ENCODE peak calls at places on chromosomes 16 and 17, in five cellular contexts. R is neural crest cell, Z is ascending aorta, Y is activated B cell treated with CpG ODN at 0.5 μM for 24 hours, L is Calu3. V is an unnamed sample.

GRCh38 chr17:63798572-63799113 is 24.7 kb downstream of the DDX42 start:
- DNase-seq in R (no peak), Z (no peak), Y (no peak), L (no peak), V (no peak)

GRCh38 chr17:40309031-40309937 is at the start of gene RARA:
- DNase-seq in R (peak; percentile 50), Z (no peak), Y (no peak), L (peak; percentile 90), V (peak; percentile 69)

GRCh38 chr17:64315032-64315490 is 52.0 kb upstream of the TEX2 start:
- DNase-seq in R (no peak), Z (peak; percentile 51), Y (no peak), L (no peak), V (no peak)

GRCh38 chr17:45092932-45093430 is 31.9 kb downstream of the NMT1 start:
- DNase-seq in R (no peak), Z (peak; percentile 81), Y (no peak), L (peak; percentile 85), V (no peak)

GRCh38 chr17:56949595-56949994 is 11.3 kb downstream of the COIL start:
- DNase-seq in R (no peak), Z (no peak), Y (no peak), L (no peak), V (no peak)

GRCh38 chr17:31517524-31517923 is 126.0 kb downstream of the RAB11FIP4 start:
- DNase-seq in R (no peak), Z (no peak), Y (no peak), L (peak; percentile 43), V (peak; percentile 74)

GRCh38 chr16:11596572-11597226 is 10.0 kb upstream of the LITAF start:
- DNase-seq in R (no peak), Z (no peak), Y (no peak), L (no peak), V (no peak)

GRCh38 chr17:35119370-35120185 is at the start of gene RAD51D:
- DNase-seq in R (peak; percentile 78), Z (no peak), Y (peak; percentile 88), L (peak; percentile 83), V (peak; percentile 87)

GRCh38 chr17:67637901-67638641 is 79.7 kb upstream of the NOL11 start:
- DNase-seq in R (no peak), Z (no peak), Y (no peak), L (peak; percentile 81), V (no peak)

GRCh38 chr17:50638851-50639767 is 4.4 kb downstream of the ABCC3 start:
- DNase-seq in R (no peak), Z (peak; percentile 77), Y (no peak), L (peak; percentile 98), V (no peak)

GRCh38 chr16:70553175-70553574 is 29.6 kb downstream of the SF3B3 start:
- DNase-seq in R (no peak), Z (no peak), Y (no peak), L (no peak), V (no peak)

GRCh38 chr17:78144146-78144719 is 2.0 kb upstream of the C17orf99 start:
- DNase-seq in R (no peak), Z (peak; percentile 40), Y (no peak), L (peak; percentile 86), V (no peak)
- TF ChIP-seq CTCF in R (no peak), Z (no peak), Y (no peak), L (no peak), V (no peak)

GRCh38 chr17:62163847-62164246 is 98.8 kb upstream of the MED13 start:
- DNase-seq in R (no peak), Z (no peak), Y (no peak), L (peak; percentile 67), V (no peak)

GRCh38 chr17:62161405-62162148 is 96.5 kb upstream of the MED13 start:
- DNase-seq in R (no peak), Z (no peak), Y (no peak), L (no peak), V (no peak)

GRCh38 chr17:62165378-62165722 is 100.3 kb upstream of the MED13 start:
- DNase-seq in R (no peak), Z (no peak), Y (no peak), L (no peak), V (no peak)

GRCh38 chr17:62162898-62163297 is 97.8 kb upstream of the MED13 start:
- DNase-seq in R (no peak), Z (no peak), Y (no peak), L (no peak), V (no peak)

DNA sequence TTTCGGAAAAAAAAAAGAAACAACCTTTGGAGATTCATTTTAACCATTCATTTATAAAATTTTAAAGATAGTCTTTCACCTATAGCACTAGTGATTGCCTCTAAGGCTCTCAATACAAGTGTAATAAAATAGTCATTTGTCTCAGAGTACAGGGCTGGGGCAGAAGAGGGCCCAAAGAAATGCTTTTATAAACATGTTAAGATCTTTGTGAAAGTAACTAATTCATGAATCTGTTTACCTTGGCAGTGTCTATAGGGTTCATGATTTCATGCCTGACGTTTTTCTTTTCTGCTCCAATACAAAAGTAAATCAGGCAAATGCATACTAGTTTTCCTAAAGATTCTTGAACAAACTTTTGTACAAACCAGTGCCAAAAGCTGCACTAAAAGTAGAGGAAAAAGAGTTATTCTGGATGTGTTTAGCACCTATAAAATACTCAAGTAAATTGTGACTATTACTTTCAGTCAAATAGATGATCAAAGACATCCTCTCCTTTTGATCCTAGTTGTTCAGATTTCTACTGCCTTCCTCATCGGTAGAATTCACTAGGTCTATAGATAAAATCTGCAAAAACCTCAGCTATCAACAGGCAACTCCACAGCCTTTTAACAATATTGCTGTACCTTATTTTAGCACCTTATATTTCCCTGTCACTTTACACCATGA is 99.8 kb upstream of the MED13 start:
- DNase-seq in R (no peak), Z (no peak), Y (no peak), L (no peak), V (no peak)
- TF ChIP-seq CTCF in R (no peak), Z (no peak), Y (no peak), L (no peak), V (no peak)

DNA sequence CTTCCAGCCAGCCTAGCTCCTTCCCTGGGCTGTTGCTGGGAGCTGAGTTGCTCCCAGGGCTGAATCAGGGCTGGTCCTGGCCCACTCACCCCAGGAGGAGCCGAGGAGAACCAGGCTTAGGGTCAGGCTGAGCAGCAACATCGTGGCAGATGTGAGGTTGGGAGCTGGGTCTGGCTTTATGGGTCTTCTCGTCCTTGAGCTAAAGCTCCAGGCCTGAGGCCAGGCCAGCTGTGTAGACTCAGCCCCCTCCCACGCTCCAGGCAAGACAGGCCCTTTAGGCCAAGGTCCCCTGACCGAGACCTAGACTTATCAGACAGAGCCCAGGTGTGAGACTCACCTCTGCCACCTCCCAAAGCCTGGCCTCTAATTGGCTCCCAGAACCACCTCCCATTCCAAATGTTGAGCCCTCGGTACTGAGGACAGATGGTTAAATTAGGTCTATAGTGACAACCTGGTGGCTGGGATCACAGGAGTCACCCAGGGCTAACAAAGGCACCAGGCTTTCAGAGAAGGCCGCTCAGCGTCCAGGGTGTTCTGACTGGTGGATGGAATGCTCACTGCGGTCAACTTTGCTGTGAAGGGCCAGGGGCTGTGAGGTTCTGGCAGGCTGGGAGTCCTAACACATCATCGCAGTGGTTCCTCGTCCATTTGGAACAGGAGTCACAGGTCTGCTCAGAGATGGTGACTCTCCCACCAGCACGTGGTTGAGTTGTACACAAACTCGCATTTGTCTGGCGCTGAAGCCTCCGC is at the start of gene CTRL:
- DNase-seq in R (no peak), Z (no peak), Y (no peak), L (no peak), V (no peak)
- TF ChIP-seq CTCF in R (peak; percentile 35), Z (no peak), Y (no peak), L (no peak), V (peak; percentile 11)

DNA sequence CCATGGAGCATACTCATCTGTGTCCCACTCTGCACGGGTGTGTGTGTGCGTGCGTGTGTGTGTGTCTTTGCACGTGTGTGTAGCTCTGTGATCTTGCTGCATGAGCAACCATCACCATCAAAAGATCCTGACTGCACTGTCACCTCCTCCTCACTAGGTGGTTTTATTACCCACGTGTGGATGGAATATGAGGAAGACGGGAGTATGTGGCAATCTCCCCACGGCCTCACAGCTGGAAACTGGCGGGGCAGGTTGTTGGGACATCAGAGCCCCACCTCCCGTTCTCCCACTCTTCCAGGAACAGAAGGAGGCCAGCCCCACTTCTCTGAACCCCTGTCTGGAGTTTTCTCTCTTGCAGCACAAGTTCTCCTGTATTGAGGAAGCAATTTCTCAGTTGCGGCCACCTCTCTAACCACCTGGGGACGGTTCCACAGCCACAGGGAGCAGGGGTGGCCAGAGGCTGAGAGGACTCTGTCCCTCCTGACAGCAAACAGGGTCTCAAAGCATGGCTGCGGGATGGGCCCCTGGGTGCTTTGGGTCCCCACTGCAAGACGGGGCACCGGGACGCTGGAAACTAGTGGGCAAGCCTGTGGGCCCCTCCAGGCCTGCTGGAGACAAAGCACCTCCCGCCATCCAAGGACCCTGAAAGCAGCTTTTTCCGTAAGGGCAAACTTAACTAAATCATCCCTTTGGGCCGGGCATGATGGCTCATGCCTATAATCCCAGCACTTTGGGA is 27.9 kb upstream of the ATP2C2 start:
- DNase-seq in R (no peak), Z (no peak), Y (no peak), L (peak; percentile 70), V (no peak)
- TF ChIP-seq CTCF in R (no peak), Z (no peak), Y (no peak), L (no peak), V (no peak)

GRCh38 chr16:30078744-30079143 is 3.0 kb downstream of the PPP4C start:
- DNase-seq in R (no peak), Z (no peak), Y (no peak), L (no peak), V (no peak)

GRCh38 chr16:30077656-30078055 is 1.9 kb downstream of the PPP4C start:
- DNase-seq in R (no peak), Z (no peak), Y (no peak), L (no peak), V (no peak)

GRCh38 chr16:30076276-30076791 is 540 bp downstream of the PPP4C start:
- DNase-seq in R (no peak), Z (no peak), Y (no peak), L (no peak), V (no peak)

GRCh38 chr16:30079480-30079879 is 3.7 kb downstream of the PPP4C start:
- DNase-seq in R (no peak), Z (no peak), Y (no peak), L (no peak), V (no peak)

GRCh38 chr16:30075503-30076275 is at the start of gene PPP4C:
- DNase-seq in R (peak; percentile 89), Z (peak; percentile 46), Y (peak; percentile 86), L (peak; percentile 95), V (peak; percentile 95)
- TF ChIP-seq CTCF in R (no peak), Z (peak; percentile 17), Y (no peak), L (no peak), V (peak; percentile 29)